ENCODE peak calls at places on chromosomes 12 and 14, in six cellular contexts. S is stimulated activated CD8-positive, alpha-beta memory T cell treated with anti-CD3 and anti-CD28 coated beads, Interleukin-7, amount 100 ng/mL, for 4 hours; C is activated T-helper 1 cell treated with anti-CD3 and anti-CD28 coated beads, Interleukin-2, amount 50 U/mL, for 16 hours; O is NCI-H524; H is adipocyte; U is cardiac fibroblast. J is an unnamed sample.

GRCh38 chr12:82803201-82803600 is 116.5 kb downstream of the TMTC2 start:
- DNase-seq in O (no peak), U (no peak), C (no peak), H (no peak), S (no peak), J (no peak)

GRCh38 chr12:109879332-109880048 is 851 bp downstream of the GLTP start:
- DNase-seq in U (peak), C (no peak), H (peak), S (no peak), O (no peak), J (no peak)

GRCh38 chr14:73457050-73457934 is 1.1 kb downstream of the NUMB start:
- DNase-seq in C (peak), U (peak), O (peak), S (no peak), H (peak), J (peak)

GRCh38 chr12:30110970-30111586 is 327.3 kb upstream of the TMTC1 start:
- DNase-seq in C (no peak), U (peak), O (no peak), H (peak), S (no peak), J (no peak)

GRCh38 chr12:46438719-46439319 is 66.2 kb upstream of the SLC38A2 start:
- DNase-seq in O (no peak), C (no peak), H (no peak), U (peak), S (no peak), J (no peak)

GRCh38 chr12:116806845-116807440 is 68.8 kb downstream of the RNFT2 start:
- DNase-seq in S (no peak), H (no peak), U (peak), O (no peak), C (no peak), J (no peak)

GRCh38 chr14:50846171-50846880 is 15.4 kb upstream of the NIN start:
- DNase-seq in H (peak), C (no peak), S (no peak), O (no peak), U (peak), J (no peak)

GRCh38 chr12:109447482-109447881 is 29.6 kb downstream of the KCTD10 start:
- DNase-seq in U (no peak), H (no peak), O (no peak), C (no peak), S (no peak), J (no peak)

GRCh38 chr12:62537544-62537943 is 70.9 kb downstream of the MON2 start:
- DNase-seq in O (no peak), S (no peak), H (peak), C (no peak), U (peak), J (no peak)

GRCh38 chr12:101713059-101713682 is 15.7 kb downstream of the CHPT1 start:
- DNase-seq in O (no peak), U (peak), S (no peak), H (no peak), C (no peak), J (no peak)

GRCh38 chr14:64758025-64758521 is 53.8 kb downstream of the PLEKHG3 start:
- DNase-seq in H (no peak), U (peak), O (peak), C (no peak), S (no peak), J (no peak)

GRCh38 chr14:64095620-64096019 is 198.6 kb downstream of the ESR2 start:
- DNase-seq in C (no peak), H (peak), U (peak), S (no peak), O (no peak), J (no peak)

GRCh38 chr12:105825141-105825540 is 313.6 kb downstream of the NUAK1 start:
- DNase-seq in U (peak), H (no peak), C (no peak), S (no peak), O (no peak), J (no peak)

GRCh38 chr14:21109377-21110260 is 8.8 kb downstream of the TMEM253 start:
- DNase-seq in C (no peak), O (no peak), S (no peak), U (no peak), H (no peak), J (no peak)

GRCh38 chr12:1044697-1045096 is 53.7 kb downstream of the ERC1 start:
- DNase-seq in U (peak), H (peak), C (no peak), O (no peak), S (no peak), J (no peak)

GRCh38 chr12:90401185-90401584 is 553.8 kb downstream of the CCER1 start:
- DNase-seq in S (no peak), C (no peak), O (no peak), H (no peak), U (no peak), J (no peak)

GRCh38 chr14:35961697-35962274 is 135.6 kb downstream of the BRMS1L start:
- DNase-seq in C (no peak), O (no peak), S (no peak), H (no peak), U (no peak), J (no peak)

GRCh38 chr12:6688543-6688999 is 604 bp downstream of the ZNF384 start:
- DNase-seq in C (no peak), O (no peak), H (peak), U (no peak), S (no peak), J (peak)

GRCh38 chr14:25003537-25003936 is 46.4 kb downstream of the STXBP6 start:
- DNase-seq in O (no peak), U (peak), C (no peak), H (peak), S (no peak), J (no peak)

GRCh38 chr14:50070230-50070629 is 46.1 kb downstream of the VCPKMT start:
- DNase-seq in S (no peak), O (no peak), H (no peak), U (no peak), C (no peak), J (no peak)

GRCh38 chr12:122947352-122947792 is 18.9 kb downstream of the ABCB9 start:
- DNase-seq in S (no peak), U (peak), O (no peak), C (no peak), H (no peak), J (no peak)

GRCh38 chr12:14836336-14837210 is 6.8 kb downstream of the ART4 start:
- DNase-seq in S (no peak), O (no peak), U (peak), C (no peak), H (peak), J (no peak)

GRCh38 chr14:105931808-105932483 is 405.6 kb downstream of the TMEM121 start:
- DNase-seq in U (no peak), O (peak), H (no peak), S (no peak), C (no peak), J (no peak)

GRCh38 chr12:104218935-104219334 is 3.4 kb downstream of the TXNRD1 start:
- DNase-seq in S (no peak), C (no peak), O (no peak), U (peak), H (peak), J (no peak)

GRCh38 chr12:51751657-51752056 is 96.9 kb downstream of the FIGNL2 start:
- DNase-seq in U (no peak), H (no peak), C (no peak), O (no peak), S (no peak), J (no peak)

GRCh38 chr12:72083096-72083825 is 144.6 kb downstream of the TPH2 start:
- DNase-seq in U (no peak), O (peak), S (no peak), C (no peak), H (no peak), J (no peak)

GRCh38 chr12:124828264-124829007 is 35.2 kb downstream of the SCARB1 start:
- DNase-seq in O (no peak), U (peak), C (no peak), S (no peak), H (no peak), J (no peak)

GRCh38 chr14:22383515-22384166 is 205.4 kb downstream of the DAD1 start:
- DNase-seq in C (no peak), O (no peak), U (no peak), H (no peak), S (no peak), J (no peak)

GRCh38 chr14:76133103-76133502 is 18.6 kb upstream of the GPATCH2L start:
- DNase-seq in S (no peak), U (peak), H (peak), C (no peak), O (no peak), J (no peak)

J was measured in omental fat pad.